ENCODE peak calls at places on chromosomes 5 and 9, in eight cellular contexts. D, N, Y, V, C, F, P and G are unnamed samples.
A peak's percentile ranks its signal among the peaks of the same experiment; 100 is the strongest.

GRCh38 chr5:64958757-64959391 is 190.1 kb downstream of the CWC27 start:
- DNase-seq in D (no peak), N (peak; percentile 43), Y (no peak), V (no peak), C (peak; percentile 7), F (no peak), P (no peak), G (no peak)

GRCh38 chr9:116494815-116495634 is 192.1 kb upstream of the TRIM32 start:
- DNase-seq in D (no peak), N (no peak), Y (no peak), V (no peak), C (peak; percentile 35), F (peak; percentile 30), P (no peak), G (peak; percentile 24)

GRCh38 chr9:37968228-37968672 is 64.3 kb upstream of the SLC25A51 start:
- DNase-seq in D (no peak), N (peak; percentile 39), Y (no peak), V (no peak), C (no peak), F (peak; percentile 47), P (no peak), G (no peak)

GRCh38 chr5:56481147-56481997 is 248.2 kb upstream of the ANKRD55 start:
- DNase-seq in D (no peak), N (peak; percentile 53), Y (no peak), V (no peak), C (no peak), F (peak; percentile 51), P (peak; percentile 87), G (peak; percentile 51)

GRCh38 chr9:114738581-114739316 is 56.8 kb upstream of the TEX48 start:
- DNase-seq in D (peak; percentile 46), N (peak; percentile 89), Y (no peak), V (peak; percentile 72), C (peak; percentile 63), F (peak; percentile 74), P (peak; percentile 90), G (no peak)

GRCh38 chr9:133864011-133864410 is 125.9 kb upstream of the SARDH start:
- DNase-seq in D (no peak), N (no peak), Y (no peak), V (no peak), C (no peak), F (no peak), P (no peak), G (no peak)

GRCh38 chr9:28925184-28925583 is 1351.9 kb upstream of the C9orf72 start:
- DNase-seq in D (no peak), N (no peak), Y (no peak), V (no peak), C (no peak), F (no peak), P (no peak), G (no peak)

GRCh38 chr5:78985407-78986223 is 505 bp upstream of the ARSB start:
- DNase-seq in D (no peak), N (peak; percentile 71), Y (no peak), V (peak; percentile 63), C (no peak), F (peak; percentile 45), P (peak; percentile 81), G (no peak)

GRCh38 chr5:150503977-150504620 is 3.8 kb upstream of the NDST1 start:
- DNase-seq in D (no peak), N (peak; percentile 29), Y (no peak), V (no peak), C (no peak), F (peak; percentile 68), P (peak; percentile 83), G (no peak)

GRCh38 chr5:4862500-4862899 is 277.6 kb upstream of the ADAMTS16 start:
- DNase-seq in D (no peak), N (peak; percentile 43), Y (no peak), V (no peak), C (peak; percentile 29), F (no peak), P (no peak), G (no peak)

GRCh38 chr5:59332236-59332973 is 561.1 kb downstream of the PDE4D start:
- DNase-seq in D (no peak), N (no peak), Y (no peak), V (no peak), C (no peak), F (no peak), P (no peak), G (no peak)

GRCh38 chr9:2209400-2209799 is 194.3 kb downstream of the SMARCA2 start:
- DNase-seq in D (no peak), N (peak; percentile 54), Y (no peak), V (no peak), C (no peak), F (no peak), P (no peak), G (no peak)

GRCh38 chr5:168792678-168793077 is 213.5 kb upstream of the PANK3 start:
- DNase-seq in D (no peak), N (no peak), Y (no peak), V (no peak), C (no peak), F (no peak), P (no peak), G (no peak)

GRCh38 chr9:124038239-124038638 is 26.7 kb downstream of the LHX2 start:
- DNase-seq in D (no peak), N (no peak), Y (no peak), V (no peak), C (no peak), F (no peak), P (peak; percentile 48), G (no peak)

GRCh38 chr9:116298992-116299391 is 145.4 kb downstream of the PAPPA start:
- DNase-seq in D (no peak), N (no peak), Y (no peak), V (no peak), C (no peak), F (no peak), P (no peak), G (no peak)

GRCh38 chr5:117204404-117204803 is 629.8 kb upstream of the SEMA6A start:
- DNase-seq in D (no peak), N (no peak), Y (no peak), V (no peak), C (no peak), F (no peak), P (no peak), G (no peak)

GRCh38 chr9:126690431-126691051 is 76.8 kb downstream of the LMX1B start:
- DNase-seq in D (no peak), N (no peak), Y (no peak), V (no peak), C (peak; percentile 24), F (peak; percentile 51), P (peak; percentile 80), G (no peak)

GRCh38 chr5:124986170-124986569 is 239.7 kb upstream of the ZNF608 start:
- DNase-seq in D (no peak), N (no peak), Y (no peak), V (no peak), C (no peak), F (no peak), P (no peak), G (no peak)

GRCh38 chr9:115353681-115354080 is 235.7 kb upstream of the TNC start:
- DNase-seq in D (no peak), N (no peak), Y (no peak), V (no peak), C (no peak), F (no peak), P (no peak), G (no peak)

GRCh38 chr5:135887447-135887864 is 8.2 kb downstream of the IL9 start:
- DNase-seq in D (peak; percentile 31), N (peak; percentile 61), Y (no peak), V (no peak), C (peak; percentile 72), F (peak; percentile 69), P (no peak), G (no peak)
- TF ChIP-seq POLR2AphosphoS5 in D (no peak), N (no peak), Y (no peak), V (no peak), C (no peak), F (no peak), P (no peak), G (no peak)

GRCh38 chr5:138468133-138468965 is 3.1 kb downstream of the EGR1 start:
- DNase-seq in D (no peak), N (peak; percentile 1), Y (no peak), V (no peak), C (peak; percentile 35), F (no peak), P (no peak), G (no peak)

GRCh38 chr5:138466058-138466899 is 1.0 kb downstream of the EGR1 start:
- DNase-seq in D (no peak), N (peak; percentile 1), Y (no peak), V (no peak), C (no peak), F (peak; percentile 45), P (peak; percentile 85), G (peak; percentile 88)

GRCh38 chr5:138465288-138466057 is at the start of gene EGR1:
- DNase-seq in D (peak; percentile 78), N (peak; percentile 24), Y (no peak), V (peak; percentile 98), C (peak; percentile 85), F (peak; percentile 95), P (peak; percentile 93), G (peak; percentile 97)

GRCh38 chr5:138467711-138468132 is 2.4 kb downstream of the EGR1 start:
- DNase-seq in D (no peak), N (no peak), Y (no peak), V (no peak), C (no peak), F (peak; percentile 55), P (peak; percentile 76), G (no peak)

GRCh38 chr5:138466900-138467710 is 1.8 kb downstream of the EGR1 start:
- DNase-seq in D (peak; percentile 19), N (peak; percentile 1), Y (no peak), V (no peak), C (no peak), F (peak; percentile 51), P (peak; percentile 82), G (peak; percentile 90)
- TF ChIP-seq POLR2A in D (peak; percentile 74), N (no peak), Y (no peak), V (no peak), C (no peak), F (peak; percentile 18), P (no peak), G (no peak)

GRCh38 chr5:67063791-67064190 is 132.8 kb downstream of the CD180 start:
- DNase-seq in D (no peak), N (peak; percentile 84), Y (no peak), V (no peak), C (no peak), F (no peak), P (no peak), G (no peak)
- H3K4me3 ChIP-seq in D (no peak overlapping the region), N (no peak overlapping the region), Y (no peak overlapping the region), V (no peak overlapping the region), C (no peak overlapping the region), F (no peak overlapping the region), P (no peak overlapping the region), G (no peak overlapping the region)

DNA sequence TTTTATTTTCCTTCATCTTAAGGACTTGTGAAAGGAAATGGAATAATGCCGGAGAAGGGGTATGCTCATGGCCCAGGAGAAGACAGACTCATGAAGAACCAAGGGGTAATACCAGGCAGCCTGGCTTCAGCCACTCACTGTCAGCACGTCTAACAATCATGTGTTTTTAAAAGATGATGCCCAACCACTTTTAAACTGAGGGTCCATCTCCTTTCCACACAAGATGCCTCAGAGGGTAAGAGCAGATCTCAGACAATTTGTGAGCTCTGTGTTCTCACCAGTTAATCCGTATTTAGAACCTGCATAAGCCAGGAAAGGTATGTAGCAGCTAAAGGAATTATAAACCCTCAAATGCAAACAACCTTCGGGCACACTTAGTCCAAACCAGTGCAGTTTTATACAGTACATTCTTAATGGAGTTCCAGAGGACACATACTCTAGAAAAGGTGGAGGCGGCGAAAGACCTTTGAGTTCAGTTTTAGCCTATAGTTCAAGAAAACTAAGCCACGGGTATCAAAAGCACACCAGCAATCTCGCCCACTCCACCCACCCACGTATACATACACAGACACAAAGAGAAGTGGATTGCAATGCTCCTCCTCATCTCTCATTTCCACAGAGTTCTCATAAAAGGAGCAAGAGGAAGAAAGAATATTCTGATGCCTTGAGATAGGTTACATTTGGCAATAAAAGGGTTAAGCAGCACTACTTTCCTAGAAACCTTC is 2.6 kb downstream of the DIAPH1 start:
- DNase-seq in D (no peak), N (no peak), Y (no peak), V (no peak), C (no peak), F (no peak), P (no peak), G (no peak)
- TF ChIP-seq POLR2AphosphoS5 in D (no peak), N (no peak), Y (no peak), V (no peak), C (no peak), F (no peak), P (no peak), G (no peak)